ENCODE peak calls at places on chromosomes 5 and 9, in five cellular contexts. One of them, this sample, is unnamed.

GRCh38 chr9:10059044-10059443 is 553.8 kb downstream of the PTPRD start:
- DNase-seq in endothelial cell: no peak
- DNase-seq in astrocyte of the cerebellum: no peak
- DNase-seq in lung: no peak
- DNase-seq in ovary: no peak
- DNase-seq in this sample: peak

GRCh38 chr9:137277329-137278041 is at the start of gene TOR4A:
- DNase-seq in endothelial cell: peak
- DNase-seq in astrocyte of the cerebellum: no peak
- DNase-seq in lung: peak
- DNase-seq in ovary: peak
- DNase-seq in this sample: no peak

GRCh38 chr5:125093776-125094175 is 347.3 kb upstream of the ZNF608 start:
- DNase-seq in endothelial cell: no peak
- DNase-seq in astrocyte of the cerebellum: peak
- DNase-seq in lung: no peak
- DNase-seq in ovary: no peak
- DNase-seq in this sample: peak

GRCh38 chr9:78436873-78437272 is 139.9 kb downstream of the PSAT1 start:
- DNase-seq in endothelial cell: no peak
- DNase-seq in astrocyte of the cerebellum: no peak
- DNase-seq in lung: no peak
- DNase-seq in ovary: no peak
- DNase-seq in this sample: no peak

GRCh38 chr5:178461426-178461730 is 128.8 kb downstream of the COL23A1 start:
- DNase-seq in endothelial cell: no peak
- DNase-seq in astrocyte of the cerebellum: no peak
- DNase-seq in lung: no peak
- DNase-seq in ovary: no peak
- DNase-seq in this sample: no peak

GRCh38 chr5:147188200-147189108 is 46.4 kb upstream of the STK32A start:
- DNase-seq in endothelial cell: peak
- DNase-seq in astrocyte of the cerebellum: peak
- DNase-seq in lung: peak
- DNase-seq in ovary: peak
- DNase-seq in this sample: peak

GRCh38 chr5:172303996-172304335 is 20.4 kb upstream of the UBTD2 start:
- DNase-seq in endothelial cell: no peak
- DNase-seq in astrocyte of the cerebellum: no peak
- DNase-seq in lung: no peak
- DNase-seq in ovary: no peak
- DNase-seq in this sample: no peak

GRCh38 chr9:126612329-126612812 is 1.4 kb upstream of the LMX1B start:
- DNase-seq in endothelial cell: no peak
- DNase-seq in astrocyte of the cerebellum: no peak
- DNase-seq in lung: no peak
- DNase-seq in ovary: no peak
- DNase-seq in this sample: no peak

DNA sequence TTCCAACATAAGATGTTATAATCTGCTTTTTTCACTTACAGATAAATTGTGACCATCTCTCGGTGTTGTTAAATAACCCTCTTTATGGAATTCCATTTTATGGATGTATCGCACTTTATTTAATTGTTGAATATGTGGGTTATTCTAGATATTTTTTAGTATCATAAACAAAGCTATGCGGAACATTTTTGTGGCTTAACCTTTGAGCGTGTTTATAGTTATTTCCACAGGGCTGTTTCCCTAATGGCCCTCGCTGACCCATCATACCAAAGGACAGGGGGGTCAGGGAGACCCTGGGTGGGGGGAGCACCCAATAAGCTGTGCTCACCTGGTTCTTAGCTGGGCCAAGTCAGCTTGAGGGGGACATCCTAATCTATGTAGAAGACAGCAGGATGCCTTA is 65.3 kb downstream of the NDST1 start:
- DNase-seq in endothelial cell: no peak
- DNase-seq in astrocyte of the cerebellum: no peak
- DNase-seq in lung: no peak
- DNase-seq in ovary: peak
- DNase-seq in this sample: no peak
- TF ChIP-seq CTCF in endothelial cell: no peak
- TF ChIP-seq CTCF in astrocyte of the cerebellum: no peak
- TF ChIP-seq CTCF in lung: no peak
- TF ChIP-seq CTCF in ovary: no peak
- TF ChIP-seq CTCF in this sample: no peak

GRCh38 chr5:176319827-176320554 is 41.6 kb downstream of the KIAA1191 start:
- DNase-seq in endothelial cell: no peak
- DNase-seq in astrocyte of the cerebellum: no peak
- DNase-seq in lung: no peak
- DNase-seq in ovary: no peak
- DNase-seq in this sample: peak
- TF ChIP-seq CTCF in endothelial cell: no peak
- TF ChIP-seq CTCF in astrocyte of the cerebellum: peak
- TF ChIP-seq CTCF in lung: no peak
- TF ChIP-seq CTCF in ovary: no peak
- TF ChIP-seq CTCF in this sample: peak

GRCh38 chr9:111036946-111037743 is 1.1 kb downstream of the LPAR1 start:
- DNase-seq in endothelial cell: no peak
- DNase-seq in astrocyte of the cerebellum: no peak
- DNase-seq in lung: no peak
- DNase-seq in ovary: no peak
- DNase-seq in this sample: peak

GRCh38 chr9:111036068-111036789 is 2.0 kb downstream of the LPAR1 start:
- DNase-seq in endothelial cell: peak
- DNase-seq in astrocyte of the cerebellum: no peak
- DNase-seq in lung: peak
- DNase-seq in ovary: peak
- DNase-seq in this sample: peak

GRCh38 chr9:111038336-111039202 is at the start of gene LPAR1:
- DNase-seq in endothelial cell: peak
- DNase-seq in astrocyte of the cerebellum: no peak
- DNase-seq in lung: peak
- DNase-seq in ovary: peak
- DNase-seq in this sample: peak

GRCh38 chr9:111039203-111039907 is 1.1 kb upstream of the LPAR1 start:
- DNase-seq in endothelial cell: peak
- DNase-seq in astrocyte of the cerebellum: no peak
- DNase-seq in lung: no peak
- DNase-seq in ovary: peak
- DNase-seq in this sample: no peak

DNA sequence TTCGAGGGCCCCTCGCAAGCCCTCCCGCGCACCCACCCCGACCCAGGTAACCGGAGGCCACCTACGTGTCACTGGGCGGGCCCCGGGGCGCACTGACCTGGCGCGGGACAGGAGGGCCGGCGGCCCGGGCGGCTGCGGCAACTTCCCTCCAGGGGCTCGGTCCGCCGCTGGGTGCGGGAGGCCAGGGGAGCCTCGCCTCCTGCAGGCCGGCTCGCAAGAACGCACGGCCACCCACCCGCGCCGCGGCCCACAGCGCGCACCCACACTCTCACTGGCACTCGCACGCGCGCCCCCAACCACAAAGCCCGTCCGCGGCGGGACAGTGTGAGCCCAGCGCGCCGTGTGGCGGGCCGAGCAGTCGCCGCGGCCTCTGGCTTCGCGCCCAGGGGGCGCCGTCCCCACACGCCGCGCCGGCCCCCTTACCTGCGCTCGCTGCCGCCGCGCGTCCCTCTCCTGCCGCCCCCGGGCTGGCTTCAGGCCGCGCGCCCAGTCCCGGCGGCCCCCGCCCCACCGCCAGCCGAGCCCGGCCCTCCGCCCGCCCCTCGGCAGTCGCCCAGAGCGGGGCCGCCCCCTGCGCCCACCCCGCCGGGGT is 430 bp downstream of the LPAR1 start:
- DNase-seq in endothelial cell: peak
- DNase-seq in astrocyte of the cerebellum: no peak
- DNase-seq in lung: no peak
- DNase-seq in ovary: peak
- DNase-seq in this sample: peak
- TF ChIP-seq CTCF in endothelial cell: peak
- TF ChIP-seq CTCF in astrocyte of the cerebellum: no peak
- TF ChIP-seq CTCF in lung: no peak
- TF ChIP-seq CTCF in ovary: no peak
- TF ChIP-seq CTCF in this sample: peak

GRCh38 chr9:101566904-101567724 is 27.7 kb downstream of the PPP3R2 start:
- DNase-seq in endothelial cell: peak
- DNase-seq in astrocyte of the cerebellum: peak
- DNase-seq in lung: no peak
- DNase-seq in ovary: no peak
- DNase-seq in this sample: peak
- TF ChIP-seq CTCF in endothelial cell: peak
- TF ChIP-seq CTCF in astrocyte of the cerebellum: peak
- TF ChIP-seq CTCF in lung: no peak
- TF ChIP-seq CTCF in ovary: no peak
- TF ChIP-seq CTCF in this sample: peak